ENCODE peak calls at places on chromosomes 3 and 15, in seven cellular contexts. G is EH, K is endothelial cell, F is AG04449, Z is AG09319, B is NAMALWA, C is fibroblast of the aortic adventitia. T is an unnamed sample.

GRCh38 chr15:94196536-94196935 is 34.8 kb upstream of the MCTP2 start:
- DNase-seq in C (no peak), F (no peak), Z (no peak), B (no peak), G (peak), K (no peak), T (peak)

GRCh38 chr15:101387591-101387990 is 92.5 kb upstream of the SNRPA1 start:
- DNase-seq in K (no peak), Z (no peak), F (no peak), C (no peak), B (no peak), G (no peak), T (no peak)

GRCh38 chr3:138948371-138949001 is 1.5 kb downstream of the FOXL2NB start:
- DNase-seq in B (no peak), F (no peak), K (no peak), G (no peak), Z (no peak), C (no peak), T (no peak)

GRCh38 chr3:23567917-23568316 is 237.8 kb upstream of the UBE2E1 start:
- DNase-seq in C (peak), K (no peak), F (peak), B (no peak), Z (peak), G (peak), T (peak)

GRCh38 chr3:123948449-123948848 is 12.6 kb downstream of the CCDC14 start:
- DNase-seq in K (no peak), B (no peak), G (no peak), C (no peak), Z (no peak), F (no peak), T (no peak)

GRCh38 chr15:41341519-41341918 is 8.8 kb downstream of the NUSAP1 start:
- DNase-seq in C (no peak), Z (no peak), B (no peak), G (no peak), K (no peak), F (no peak), T (no peak)

GRCh38 chr3:78812166-78812565 is 955.6 kb downstream of the ROBO1 start:
- DNase-seq in F (no peak), B (no peak), K (no peak), G (peak), Z (no peak), C (no peak), T (no peak)

GRCh38 chr3:172333042-172333377 is 115.2 kb downstream of the GHSR start:
- DNase-seq in C (no peak), Z (no peak), F (no peak), G (no peak), B (no peak), K (no peak), T (no peak)

T was measured in AG09309.